ENCODE peak calls at places on chromosomes 7 and 10, in nine cellular contexts. V is epithelial cell of esophagus, Y is Caki2, M is HFFc6, B is NCI-H1417, G is Calu3, D is HepG2, H is pons, O is stomach. Q is an unnamed sample.
A peak's percentile ranks its signal among the peaks of the same experiment; 100 is the strongest.

GRCh38 chr10:126935263-126935946 is 30.2 kb downstream of the DOCK1 start:
- DNase-seq in V (peak; percentile 35), Y (no peak), M (peak; percentile 33), B (no peak), G (no peak), D (no peak), H (no peak), O (no peak), Q (no peak)

GRCh38 chr7:149281508-149282330 is 19.7 kb downstream of the ZNF783 start:
- DNase-seq in V (no peak), Y (no peak), M (no peak), B (no peak), G (no peak), D (no peak), H (no peak), O (no peak), Q (no peak)

GRCh38 chr7:158252081-158252836 is 335.4 kb downstream of the PTPRN2 start:
- DNase-seq in V (no peak), Y (no peak), M (no peak), B (peak; percentile 85), G (no peak), D (no peak), H (no peak), O (no peak), Q (peak; percentile 67)

GRCh38 chr10:68125770-68126169 is 16.5 kb downstream of the MYPN start:
- DNase-seq in V (no peak), Y (no peak), M (no peak), B (peak; percentile 57), G (no peak), D (no peak), H (no peak), O (no peak), Q (no peak)

GRCh38 chr10:6583447-6583846 is 3.4 kb upstream of the PRKCQ start:
- DNase-seq in V (no peak), Y (no peak), M (no peak), B (no peak), G (no peak), D (no peak), H (no peak), O (no peak), Q (no peak)

GRCh38 chr7:54967384-54967783 is 51.4 kb upstream of the EGFR start:
- DNase-seq in V (peak; percentile 99), Y (peak; percentile 99), M (no peak), B (no peak), G (peak; percentile 54), D (peak; percentile 22), H (no peak), O (no peak), Q (no peak)

GRCh38 chr7:37113661-37114355 is 334.9 kb downstream of the ELMO1 start:
- DNase-seq in V (peak; percentile 43), Y (no peak), M (no peak), B (no peak), G (no peak), D (no peak), H (no peak), O (no peak), Q (peak; percentile 77)

GRCh38 chr7:74190259-74190658 is 16.1 kb downstream of the EIF4H start:
- DNase-seq in V (no peak), Y (no peak), M (no peak), B (no peak), G (no peak), D (no peak), H (no peak), O (no peak), Q (no peak)

GRCh38 chr7:68434857-68435256 is 1163.4 kb upstream of the AUTS2 start:
- DNase-seq in V (no peak), Y (no peak), M (no peak), B (no peak), G (no peak), D (no peak), H (no peak), O (no peak), Q (no peak)

GRCh38 chr7:150992833-150993302 is 2.1 kb downstream of the NOS3 start:
- DNase-seq in V (no peak), Y (no peak), M (no peak), B (peak; percentile 61), G (no peak), D (peak; percentile 52), H (no peak), O (no peak), Q (no peak)